ENCODE peak calls at places on chromosome 7, in eight cellular contexts. X, T, D, C, L, Z, F and I are unnamed samples.

GRCh38 chr7:131517218-131517923 is 39.1 kb downstream of the PODXL start:
- DNase-seq in X (no peak), T (no peak), D (no peak), C (no peak), L (no peak), Z (no peak), F (no peak), I (no peak)

GRCh38 chr7:636396-636795 is 90.1 kb upstream of the DNAAF5 start:
- DNase-seq in X (no peak), T (peak; percentile 18), D (peak; percentile 3), C (peak; percentile 39), L (no peak), Z (peak; percentile 56), F (no peak), I (no peak)

GRCh38 chr7:83696101-83696500 is 47.2 kb upstream of the SEMA3E start:
- DNase-seq in X (no peak), T (no peak), D (no peak), C (no peak), L (no peak), Z (no peak), F (peak; percentile 87), I (no peak)

GRCh38 chr7:18535811-18536413 is 40.4 kb downstream of the HDAC9 start:
- DNase-seq in X (no peak), T (no peak), D (no peak), C (no peak), L (no peak), Z (peak; percentile 29), F (no peak), I (no peak)

GRCh38 chr7:144127714-144128334 is 4.8 kb downstream of the OR2A14 start:
- DNase-seq in X (peak; percentile 79), T (peak; percentile 84), D (peak; percentile 4), C (peak; percentile 95), L (peak; percentile 28), Z (peak; percentile 74), F (peak; percentile 94), I (no peak)

GRCh38 chr7:129553861-129554530 is 51.7 kb downstream of the SMKR1 start:
- DNase-seq in X (peak; percentile 43), T (peak; percentile 21), D (no peak), C (peak; percentile 55), L (no peak), Z (peak; percentile 65), F (peak; percentile 56), I (peak; percentile 27)

GRCh38 chr7:50590535-50590934 is 25.3 kb upstream of the DDC start:
- DNase-seq in X (no peak), T (no peak), D (no peak), C (no peak), L (no peak), Z (no peak), F (no peak), I (no peak)

GRCh38 chr7:51240868-51241267 is 75.7 kb downstream of the COBL start:
- DNase-seq in X (no peak), T (no peak), D (no peak), C (no peak), L (no peak), Z (no peak), F (peak; percentile 11), I (no peak)

GRCh38 chr7:23474829-23475578 is 4.7 kb upstream of the IGF2BP3 start:
- DNase-seq in X (no peak), T (no peak), D (no peak), C (no peak), L (no peak), Z (peak; percentile 46), F (no peak), I (no peak)

GRCh38 chr7:26646666-26647065 is 217.7 kb downstream of the SKAP2 start:
- DNase-seq in X (no peak), T (no peak), D (no peak), C (no peak), L (no peak), Z (peak; percentile 7), F (no peak), I (no peak)

GRCh38 chr7:158362912-158363905 is 224.4 kb downstream of the PTPRN2 start:
- DNase-seq in X (no peak), T (no peak), D (no peak), C (no peak), L (no peak), Z (no peak), F (no peak), I (no peak)

GRCh38 chr7:142104550-142105527 is 6.7 kb upstream of the MGAM2 start:
- DNase-seq in X (no peak), T (peak; percentile 2), D (no peak), C (no peak), L (no peak), Z (no peak), F (no peak), I (no peak)

GRCh38 chr7:78141533-78142281 is 343.1 kb downstream of the PHTF2 start:
- DNase-seq in X (peak; percentile 83), T (peak; percentile 16), D (no peak), C (no peak), L (no peak), Z (peak; percentile 86), F (no peak), I (peak; percentile 46)

GRCh38 chr7:76053461-76053860 is 5.6 kb downstream of the MDH2 start:
- DNase-seq in X (no peak), T (no peak), D (no peak), C (no peak), L (no peak), Z (no peak), F (no peak), I (no peak)

GRCh38 chr7:80699656-80700318 is 61.3 kb downstream of the CD36 start:
- DNase-seq in X (peak; percentile 64), T (peak; percentile 43), D (no peak), C (no peak), L (no peak), Z (peak; percentile 53), F (peak; percentile 13), I (no peak)

GRCh38 chr7:6416516-6417145 is 31.1 kb downstream of the DAGLB start:
- DNase-seq in X (peak; percentile 40), T (peak; percentile 50), D (no peak), C (no peak), L (no peak), Z (no peak), F (no peak), I (no peak)

GRCh38 chr7:78702770-78703169 is 750.7 kb downstream of the MAGI2 start:
- DNase-seq in X (peak; percentile 95), T (peak; percentile 91), D (no peak), C (no peak), L (no peak), Z (peak; percentile 98), F (no peak), I (no peak)

GRCh38 chr7:11457419-11457818 is 374.6 kb downstream of the THSD7A start:
- DNase-seq in X (no peak), T (no peak), D (no peak), C (no peak), L (no peak), Z (no peak), F (no peak), I (no peak)